ENCODE peak calls at places on chromosomes 4 and X, in five cellular contexts. U is Peyer's patch, V is A549, D is thyroid gland, S is breast epithelium. Y is an unnamed sample.

GRCh38 chr4:183098080-183098722 is 856 bp upstream of the WWC2 start:
- DNase-seq in D (peak; percentile 59), S (peak; percentile 60), V (peak; percentile 38), U (peak; percentile 62), Y (peak; percentile 51)

GRCh38 chrX:19638968-19639539 is 123.7 kb upstream of the MAP3K15 start:
- DNase-seq in V (no peak), D (no peak), S (no peak), U (no peak), Y (no peak)

GRCh38 chr4:174324246-174324645 is 40.5 kb downstream of the CEP44 start:
- DNase-seq in U (no peak), D (no peak), V (no peak), S (no peak), Y (no peak)

GRCh38 chrX:63349307-63349706 is 1.8 kb downstream of the SPIN4 start:
- DNase-seq in U (no peak), V (no peak), D (no peak), S (no peak), Y (no peak)

GRCh38 chr4:22553560-22553959 is 37.7 kb upstream of the ADGRA3 start:
- DNase-seq in V (no peak), D (no peak), U (no peak), S (no peak), Y (no peak)

GRCh38 chrX:24577091-24577490 is 70.1 kb downstream of the PCYT1B start:
- DNase-seq in S (no peak), D (peak; percentile 50), U (no peak), V (no peak), Y (no peak)

GRCh38 chr4:36255575-36255974 is 11.3 kb upstream of the ARAP2 start:
- DNase-seq in D (no peak), V (no peak), S (no peak), U (no peak), Y (no peak)

GRCh38 chrX:10529344-10529743 is 91.0 kb downstream of the MID1 start:
- DNase-seq in V (no peak), D (no peak), U (no peak), S (no peak), Y (no peak)

GRCh38 chrX:22073928-22074327 is 41.8 kb downstream of the PHEX start:
- DNase-seq in D (no peak), U (no peak), S (no peak), V (no peak), Y (no peak)

GRCh38 chr4:105624530-105624929 is 72.1 kb downstream of the ARHGEF38 start:
- DNase-seq in V (no peak), S (no peak), D (peak; percentile 40), U (peak; percentile 75), Y (peak; percentile 4)

GRCh38 chr4:26736621-26737020 is 124.0 kb upstream of the STIM2 start:
- DNase-seq in D (no peak), V (no peak), S (no peak), U (no peak), Y (no peak)

GRCh38 chr4:123955167-123955824 is 558.7 kb downstream of the SPRY1 start:
- DNase-seq in V (no peak), S (no peak), D (peak; percentile 40), U (no peak), Y (no peak)

GRCh38 chr4:38049545-38050170 is 89.5 kb downstream of the PTTG2 start:
- DNase-seq in V (no peak), S (no peak), U (no peak), D (no peak), Y (no peak)

GRCh38 chr4:176031927-176032326 is 33.7 kb upstream of the WDR17 start:
- DNase-seq in S (no peak), U (no peak), D (no peak), V (no peak), Y (no peak)

GRCh38 chr4:1523506-1523905 is 117.3 kb upstream of the NKX1-1 start:
- DNase-seq in U (no peak), D (no peak), V (no peak), S (no peak), Y (no peak)

GRCh38 chr4:75671802-75672421 is 1.3 kb downstream of the G3BP2 start:
- DNase-seq in V (no peak), S (no peak), D (no peak), U (no peak), Y (no peak)

GRCh38 chr4:85028910-85029309 is 62.4 kb upstream of the WDFY3 start:
- DNase-seq in U (no peak), D (no peak), S (no peak), V (peak; percentile 7), Y (no peak)

GRCh38 chrX:41923925-41924693 is 755 bp upstream of the CASK start:
- DNase-seq in V (peak; percentile 68), D (peak; percentile 14), S (no peak), U (peak; percentile 49), Y (no peak)

GRCh38 chr4:25792200-25792791 is 70.5 kb downstream of the SEL1L3 start:
- DNase-seq in V (peak; percentile 53), U (peak; percentile 68), S (no peak), D (peak; percentile 27), Y (peak; percentile 21)

GRCh38 chr4:3321295-3321889 is 28.6 kb downstream of the RGS12 start:
- DNase-seq in U (no peak), V (no peak), S (peak; percentile 49), D (no peak), Y (no peak)

GRCh38 chr4:7691992-7692391 is 247.7 kb downstream of the AFAP1 start:
- DNase-seq in V (no peak), S (no peak), U (no peak), D (peak; percentile 59), Y (no peak)

GRCh38 chrX:120791013-120791643 is 84.5 kb downstream of the CT47B1 start:
- DNase-seq in S (peak; percentile 50), V (peak; percentile 35), D (peak; percentile 16), U (no peak), Y (peak; percentile 21)

GRCh38 chrX:51420610-51421009 is 75.8 kb downstream of the NUDT11 start:
- DNase-seq in V (peak; percentile 43), U (no peak), D (no peak), S (no peak), Y (no peak)

GRCh38 chr4:78618426-78618825 is 66.9 kb downstream of the ANXA3 start:
- DNase-seq in S (no peak), U (no peak), D (no peak), V (no peak), Y (no peak)

GRCh38 chrX:72238721-72239475 is at the start of gene ERCC6L:
- DNase-seq in V (peak; percentile 94), D (peak; percentile 86), U (peak; percentile 89), S (peak; percentile 81), Y (peak; percentile 85)
- TF ChIP-seq POLR2A in V (peak; percentile 96), D (no peak), U (no peak), S (no peak), Y (peak; percentile 85)

DNA sequence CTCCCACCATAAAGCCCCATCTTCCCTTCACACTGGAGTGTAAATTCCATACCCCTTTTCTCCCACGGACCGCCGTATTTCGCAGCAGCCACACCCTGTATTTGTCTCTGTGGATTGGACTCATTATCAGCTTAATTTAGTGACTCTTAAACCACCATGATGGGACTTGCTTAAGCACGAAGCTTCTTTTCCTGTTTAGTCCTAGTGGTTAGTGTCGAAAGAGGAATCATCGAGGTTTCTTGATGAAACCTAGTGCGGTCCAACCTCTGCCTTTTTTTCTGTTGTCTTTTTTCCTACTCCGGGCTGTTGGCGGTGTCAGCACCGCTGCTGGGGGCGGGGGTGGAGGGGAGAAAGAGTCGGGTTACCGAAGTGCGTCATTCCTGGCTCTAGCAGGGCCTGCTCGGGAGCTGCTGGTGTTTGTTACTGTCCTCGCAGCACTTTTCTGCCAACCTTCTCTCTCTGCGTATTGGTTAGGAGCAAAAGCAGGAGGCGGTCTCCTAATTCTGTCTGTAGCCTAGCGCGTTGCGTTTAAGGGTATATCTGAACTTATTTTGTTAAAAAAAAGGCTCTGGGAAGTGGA is 1.4 kb downstream of the STAG2 start:
- DNase-seq in S (peak; percentile 86), D (peak; percentile 92), U (peak; percentile 81), V (peak; percentile 94), Y (peak; percentile 42)
- TF ChIP-seq POLR2A in S (peak; percentile 47), D (no peak), U (peak; percentile 83), V (no peak), Y (peak; percentile 39)

GRCh38 chrX:73131276-73131675 is 52.0 kb upstream of the PABPC1L2A start:
- DNase-seq in U (no peak), S (no peak), V (no peak), D (no peak), Y (no peak)
- TF ChIP-seq POLR2A in U (no peak), S (no peak), V (no peak), D (no peak), Y (no peak)

GRCh38 chr4:57051524-57051923 is 58.7 kb downstream of the IGFBP7 start:
- DNase-seq in S (no peak), U (no peak), D (no peak), V (no peak), Y (no peak)
- TF ChIP-seq POLR2A in S (no peak), U (no peak), D (no peak), V (no peak), Y (no peak)

GRCh38 chr4:185379326-185380295 is 16.1 kb downstream of the LRP2BP start:
- DNase-seq in D (no peak), S (no peak), U (no peak), V (no peak), Y (no peak)
- TF ChIP-seq POLR2A in D (no peak), S (no peak), U (no peak), V (no peak), Y (no peak)

GRCh38 chr4:122826596-122827257 is at the start of gene FGF2:
- DNase-seq in S (peak; percentile 52), V (peak; percentile 54), D (peak; percentile 40), U (peak; percentile 59), Y (no peak)
- TF ChIP-seq POLR2A in S (no peak), V (peak; percentile 75), D (no peak), U (no peak), Y (peak; percentile 94)

GRCh38 chr4:21543514-21543913 is 405.1 kb downstream of the KCNIP4 start:
- DNase-seq in V (no peak), D (no peak), S (no peak), U (no peak), Y (no peak)

GRCh38 chr4:21544410-21544809 is 404.2 kb downstream of the KCNIP4 start:
- DNase-seq in V (no peak), D (peak; percentile 16), S (no peak), U (no peak), Y (no peak)
- TF ChIP-seq POLR2A in V (no peak), D (no peak), S (no peak), U (no peak), Y (no peak)